ENCODE peak calls at places on chromosome X, in eight cellular contexts. F is AG08395; G is HT1080; B is globus pallidus; L is sciatic nerve; M is activated effector memory CD4-positive, alpha-beta T cell treated with Interleukin-2 at 50 U/mL for 16 hours; Y is amygdala; W is ecto neural progenitor cell. U is an unnamed sample.

GRCh38 chrX:153831435-153832150 is 1.2 kb upstream of the PDZD4 start:
- DNase-seq in F (no peak), G (no peak), B (no peak), L (no peak), M (no peak), Y (no peak), W (no peak), U (no peak)

GRCh38 chrX:18898517-18898916 is 85.4 kb downstream of the PHKA2 start:
- DNase-seq in F (no peak), G (no peak), B (no peak), L (no peak), M (no peak), Y (no peak), W (no peak), U (no peak)

GRCh38 chrX:152925835-152926234 is 28.0 kb downstream of the ZNF185 start:
- DNase-seq in F (no peak), G (no peak), B (no peak), L (no peak), M (no peak), Y (no peak), W (no peak), U (no peak)

GRCh38 chrX:40318076-40318475 is 220.3 kb upstream of the BCOR start:
- DNase-seq in F (no peak), G (no peak), B (no peak), L (no peak), M (no peak), Y (no peak), W (no peak), U (no peak)

GRCh38 chrX:149711545-149712236 is at the start of gene MAGEA11:
- DNase-seq in F (no peak), G (peak), B (no peak), L (no peak), M (no peak), Y (no peak), W (no peak), U (peak)

GRCh38 chrX:53223955-53224859 is 800 bp downstream of the KDM5C start:
- DNase-seq in F (peak), G (peak), B (no peak), L (no peak), M (peak), Y (no peak), W (peak), U (no peak)

GRCh38 chrX:7514871-7515599 is 327.9 kb upstream of the VCX start:
- DNase-seq in F (peak), G (peak), B (no peak), L (no peak), M (no peak), Y (no peak), W (no peak), U (no peak)

GRCh38 chrX:130378008-130378669 is 7.3 kb downstream of the GPR119 start:
- DNase-seq in F (no peak), G (no peak), B (peak), L (no peak), M (no peak), Y (no peak), W (no peak), U (no peak)

GRCh38 chrX:37998586-37999267 is 7.6 kb upstream of the SYTL5 start:
- DNase-seq in F (peak), G (peak), B (no peak), L (no peak), M (no peak), Y (no peak), W (no peak), U (no peak)

GRCh38 chrX:8632949-8633348 is 99.0 kb downstream of the ANOS1 start:
- DNase-seq in F (no peak), G (no peak), B (no peak), L (no peak), M (no peak), Y (no peak), W (no peak), U (no peak)

U was measured in posterior cingulate gyrus.